ENCODE peak calls at places on chromosomes 16 and 17, in ten cellular contexts. H, J, X, O, E, I, C, D, Z and W are unnamed samples. For H3K36me3, the result is how much of the 10 kb centered on the place peaks cover.

GRCh38 chr17:75909812-75910274 is 5.2 kb upstream of the MRPL38 start:
- DNase-seq in J (no peak), H (no peak), C (peak), I (no peak), E (no peak), Z (peak), D (peak), X (no peak), O (no peak), W (no peak)

GRCh38 chr16:48609453-48610023 is 442 bp downstream of the N4BP1 start:
- DNase-seq in Z (peak), H (peak), X (peak), C (peak), O (peak), D (peak), I (peak), E (no peak), J (peak), W (peak)

GRCh38 chr17:64920419-64921172 is 1.3 kb upstream of the LRRC37A3 start:
- DNase-seq in H (no peak), Z (no peak), J (no peak), X (peak), E (no peak), O (no peak), I (no peak), C (no peak), D (no peak), W (no peak)

GRCh38 chr16:88970539-88971065 is 6.4 kb downstream of the CBFA2T3 start:
- DNase-seq in O (no peak), J (no peak), C (no peak), X (no peak), H (no peak), D (no peak), I (no peak), E (no peak), Z (no peak), W (no peak)

GRCh38 chr16:87829988-87830672 is 39.2 kb downstream of the SLC7A5 start:
- DNase-seq in O (no peak), E (no peak), J (no peak), X (no peak), I (no peak), Z (no peak), D (no peak), C (no peak), H (no peak), W (no peak)

GRCh38 chr16:48720266-48720665 is 110.3 kb upstream of the N4BP1 start:
- DNase-seq in Z (peak), E (no peak), O (no peak), I (no peak), X (no peak), C (peak), D (peak), J (no peak), H (no peak), W (no peak)

GRCh38 chr17:6701719-6702118 is 11.4 kb downstream of the SLC13A5 start:
- DNase-seq in C (peak), H (no peak), D (no peak), I (no peak), O (peak), Z (peak), E (no peak), J (no peak), X (no peak), W (no peak)

GRCh38 chr17:43737722-43738121 is 20.9 kb downstream of the SOST start:
- DNase-seq in C (no peak), E (no peak), O (no peak), I (no peak), Z (no peak), X (no peak), D (no peak), J (no peak), H (no peak), W (no peak)

GRCh38 chr17:82502207-82502606 is 17.3 kb upstream of the FOXK2 start:
- DNase-seq in X (no peak), I (no peak), O (peak), J (no peak), Z (no peak), D (peak), H (no peak), C (no peak), E (no peak), W (no peak)

GRCh38 chr17:60901806-60902205 is 224.2 kb downstream of the BCAS3 start:
- DNase-seq in J (no peak), D (peak), C (no peak), I (no peak), Z (no peak), O (peak), E (no peak), H (no peak), X (no peak), W (no peak)

GRCh38 chr17:71503710-71504471 is 616.9 kb upstream of the SOX9 start:
- DNase-seq in D (no peak), H (no peak), X (no peak), I (no peak), C (no peak), J (no peak), E (no peak), O (peak), Z (no peak), W (no peak)

GRCh38 chr16:23482778-23483177 is 27.5 kb downstream of the GGA2 start:
- DNase-seq in C (no peak), J (no peak), O (no peak), X (no peak), D (no peak), I (peak), Z (no peak), H (no peak), E (no peak), W (no peak)

GRCh38 chr17:78263063-78263735 is 31.8 kb downstream of the TMEM235 start:
- DNase-seq in C (no peak), J (peak), H (no peak), D (no peak), Z (no peak), O (peak), E (no peak), I (no peak), X (peak), W (peak)

GRCh38 chr16:87725596-87726235 is 40.1 kb downstream of the KLHDC4 start:
- DNase-seq in E (no peak), C (peak), X (peak), H (no peak), J (no peak), D (no peak), Z (no peak), I (no peak), O (peak), W (no peak)

GRCh38 chr17:4136373-4136772 is 6.5 kb downstream of the ZZEF1 start:
- DNase-seq in J (peak), H (no peak), O (no peak), E (no peak), D (peak), I (no peak), Z (peak), C (peak), X (no peak), W (peak)

GRCh38 chr16:65377131-65377649 is 255.3 kb upstream of the CDH11 start:
- DNase-seq in H (no peak), D (peak), X (no peak), O (no peak), J (no peak), I (no peak), C (no peak), Z (no peak), E (no peak), W (no peak)

GRCh38 chr17:30232822-30233427 is 2.6 kb downstream of the SLC6A4 start:
- DNase-seq in D (no peak), I (no peak), H (no peak), X (no peak), O (no peak), J (no peak), Z (no peak), E (no peak), C (no peak), W (no peak)

GRCh38 chr17:42253601-42254000 is 22.6 kb downstream of the STAT5B start:
- DNase-seq in H (no peak), J (no peak), Z (no peak), O (no peak), C (no peak), I (no peak), D (no peak), E (no peak), X (no peak), W (no peak)

GRCh38 chr16:87435399-87436224 is 43.5 kb downstream of the MAP1LC3B start:
- DNase-seq in D (peak), I (no peak), C (peak), X (peak), Z (no peak), J (no peak), H (peak), E (no peak), O (peak), W (no peak)

GRCh38 chr17:4733073-4733531 is 1.9 kb downstream of the MED11 start:
- DNase-seq in H (peak), E (no peak), I (no peak), X (no peak), C (no peak), O (no peak), Z (peak), J (no peak), D (no peak), W (no peak)

GRCh38 chr16:12303649-12304048 is 327.1 kb downstream of the SNX29 start:
- DNase-seq in O (peak), J (no peak), I (no peak), D (no peak), H (no peak), Z (peak), C (no peak), X (no peak), E (no peak), W (no peak)

GRCh38 chr17:10360578-10360977 is 12.2 kb downstream of the MYH13 start:
- DNase-seq in O (no peak), H (no peak), Z (no peak), J (no peak), I (no peak), D (no peak), E (no peak), C (no peak), X (no peak), W (no peak)

GRCh38 chr17:10618202-10618635 is 38.9 kb downstream of the MYH3 start:
- DNase-seq in X (peak), Z (peak), D (peak), J (peak), C (peak), I (peak), O (peak), E (no peak), H (peak), W (peak)

GRCh38 chr16:8848939-8849391 is 19.8 kb downstream of the CARHSP1 start:
- DNase-seq in X (peak), E (no peak), I (no peak), D (peak), H (no peak), J (no peak), Z (no peak), O (peak), C (no peak), W (no peak)

GRCh38 chr16:1899641-1900451 is 18.4 kb downstream of the HS3ST6 start:
- DNase-seq in E (no peak), X (no peak), Z (no peak), I (no peak), J (peak), H (no peak), D (peak), O (no peak), C (no peak), W (no peak)

GRCh38 chr16:54034684-54035083 is 251.9 kb downstream of the IRX3 start:
- DNase-seq in I (no peak), Z (no peak), E (no peak), D (no peak), H (no peak), O (peak), X (no peak), J (no peak), C (no peak), W (no peak)

GRCh38 chr16:79336437-79337229 is 263.9 kb downstream of the MAF start:
- DNase-seq in D (no peak), I (no peak), X (peak), H (no peak), J (no peak), O (no peak), E (no peak), C (no peak), Z (no peak), W (no peak)

GRCh38 chr17:17926840-17927449 is 45.3 kb downstream of the TOM1L2 start:
- DNase-seq in E (no peak), I (no peak), H (no peak), C (peak), D (no peak), O (no peak), X (no peak), J (no peak), Z (no peak), W (no peak)

GRCh38 chr17:333626-334396 is 18.8 kb downstream of the RPH3AL start:
- DNase-seq in Z (peak), C (peak), O (peak), X (peak), I (no peak), J (peak), E (no peak), D (no peak), H (peak), W (peak)

GRCh38 chr17:75875940-75876189 is 2.5 kb downstream of the TRIM47 start:
- DNase-seq in Z (peak), I (no peak), H (peak), X (no peak), O (no peak), D (no peak), J (no peak), E (no peak), C (no peak), W (no peak)

GRCh38 chr16:53732296-53732929 is 28.5 kb downstream of the FTO start:
- DNase-seq in H (no peak), Z (no peak), E (no peak), C (no peak), O (peak), I (no peak), D (no peak), J (peak), X (no peak), W (no peak)

GRCh38 chr17:66541461-66542182 is 239.2 kb downstream of the PRKCA start:
- DNase-seq in D (peak), Z (peak), C (no peak), H (no peak), J (no peak), O (peak), X (peak), E (peak), I (no peak), W (no peak)

GRCh38 chr16:1527836-1528811 is 5.3 kb upstream of the TMEM204 start:
- DNase-seq in D (no peak), O (peak), E (no peak), Z (peak), C (peak), I (no peak), J (no peak), X (no peak), H (no peak), W (peak)

GRCh38 chr17:82400830-82401229 is 17.3 kb upstream of the HEXD start:
- DNase-seq in C (no peak), H (peak), X (no peak), Z (no peak), O (no peak), D (no peak), E (no peak), J (peak), I (peak), W (peak)

DNA sequence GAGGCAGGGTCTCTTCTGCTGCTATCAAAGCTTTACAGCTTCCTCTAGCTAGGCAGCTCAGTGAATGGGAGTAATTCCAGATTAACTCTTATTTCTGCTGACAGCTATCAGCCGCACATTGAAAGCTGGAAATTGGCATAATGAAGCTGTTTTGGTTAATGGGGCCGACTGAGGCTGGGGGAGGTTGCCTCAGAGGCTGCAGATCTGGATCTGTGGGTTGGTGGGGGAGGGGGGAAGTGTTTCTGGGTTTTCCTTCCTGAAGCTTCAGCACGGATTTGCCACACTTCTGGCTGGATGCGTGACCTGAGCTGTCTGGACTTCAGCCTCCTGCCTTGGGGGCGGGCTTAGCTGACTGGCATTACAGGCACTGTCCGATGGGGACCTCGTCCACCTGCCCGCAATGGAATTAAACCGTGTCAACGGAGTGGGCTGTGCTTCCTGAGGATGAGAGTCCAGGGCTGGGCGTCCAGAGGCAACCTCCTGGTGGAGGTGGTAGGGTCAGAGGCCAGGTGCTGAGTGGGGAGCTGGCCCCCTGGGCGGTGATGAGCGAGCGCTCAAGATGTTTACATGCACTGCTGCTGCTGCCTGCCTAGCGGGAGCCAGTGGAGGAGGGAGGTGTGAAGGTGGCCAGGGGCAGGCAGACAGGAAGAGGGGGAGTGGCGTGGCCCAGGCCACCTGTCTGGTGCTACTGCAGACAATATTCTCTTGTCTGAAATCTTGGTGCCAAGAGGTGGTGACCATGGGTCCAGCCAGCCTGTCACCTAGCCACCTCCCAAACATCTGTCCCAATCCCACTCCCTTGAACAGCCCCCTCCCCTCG is 6.7 kb upstream of the ABCC3 start:
- DNase-seq in D (no peak), J (peak), O (peak), Z (no peak), I (no peak), H (no peak), E (no peak), C (peak), X (peak), W (no peak)
- H3K4me3 ChIP-seq in D (no peak), J (no peak), O (no peak), Z (no peak), I (no peak), H (no peak), E (no peak), C (no peak), X (no peak), W (no peak)

GRCh38 chr16:55561319-55561848 is 5.1 kb upstream of the CAPNS2 start:
- DNase-seq in E (no peak), O (no peak), Z (no peak), C (no peak), I (no peak), J (no peak), H (no peak), X (no peak), D (no peak), W (no peak)
- H3K36me3 ChIP-seq in E (under half), O (under half), Z (under half), C (under half), I (under half), J (under half), H (under half), X (under half), D (under half), W (under half)

GRCh38 chr17:47208744-47209488 is at the start of gene MYL4:
- DNase-seq in I (no peak), Z (no peak), E (no peak), O (peak), X (peak), H (no peak), D (no peak), J (no peak), C (peak), W (no peak)
- H3K27ac ChIP-seq in I (no peak), Z (no peak), E (no peak), O (peak), X (no peak), H (no peak), D (no peak), J (no peak), C (peak), W (peak)

GRCh38 chr17:72618018-72618509 is 474.4 kb downstream of the SLC39A11 start:
- DNase-seq in D (no peak), C (no peak), J (peak), E (no peak), X (no peak), I (peak), H (no peak), O (peak), Z (peak), W (no peak)

GRCh38 chr17:72615627-72615991 is 476.9 kb downstream of the SLC39A11 start:
- DNase-seq in Z (no peak), J (no peak), E (no peak), X (no peak), C (no peak), H (no peak), O (no peak), I (no peak), D (no peak), W (no peak)

GRCh38 chr17:72616457-72616856 is 476.0 kb downstream of the SLC39A11 start:
- DNase-seq in Z (no peak), E (no peak), O (no peak), D (no peak), J (no peak), I (no peak), C (no peak), H (no peak), X (no peak), W (no peak)

GRCh38 chr17:72614871-72615626 is 477.4 kb downstream of the SLC39A11 start:
- DNase-seq in D (peak), Z (peak), H (no peak), X (peak), O (peak), C (no peak), I (no peak), E (no peak), J (peak), W (no peak)

DNA sequence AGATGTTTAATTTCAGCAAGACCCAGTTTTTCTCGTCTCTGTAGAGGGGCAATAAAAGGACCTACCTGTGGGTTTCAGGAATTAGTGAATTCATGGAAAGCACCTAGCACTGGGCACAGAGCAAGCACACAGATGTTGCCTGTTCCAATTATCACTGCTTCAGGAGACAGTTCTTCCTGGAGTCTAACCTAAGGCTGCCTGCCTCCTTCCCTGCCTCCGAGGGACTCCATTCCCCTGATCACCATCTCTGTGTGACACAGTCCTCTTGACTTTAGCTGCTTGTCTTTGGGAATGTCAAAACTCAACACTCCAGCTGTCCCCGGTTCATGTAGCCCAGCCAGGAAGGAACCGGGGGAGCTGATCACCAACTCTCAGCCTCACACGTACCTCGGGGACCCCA is 474.9 kb downstream of the SLC39A11 start:
- DNase-seq in Z (no peak), C (no peak), O (no peak), E (no peak), X (no peak), H (no peak), D (no peak), J (no peak), I (no peak), W (no peak)
- H3K4me3 ChIP-seq in Z (no peak), C (no peak), O (no peak), E (no peak), X (no peak), H (no peak), D (no peak), J (no peak), I (peak), W (no peak)

GRCh38 chr17:74804683-74805082 is 28.5 kb upstream of the NAT9 start:
- DNase-seq in Z (no peak), D (no peak), E (no peak), X (no peak), I (no peak), H (no peak), C (no peak), J (no peak), O (no peak), W (no peak)
- H3K36me3 ChIP-seq in Z (under half), D (under half), E (under half), X (half or more), I (under half), H (under half), C (under half), J (half or more), O (under half), W (under half)

GRCh38 chr17:32763855-32764439 is 113.0 kb downstream of the MYO1D start:
- DNase-seq in E (no peak), J (no peak), C (no peak), O (no peak), X (no peak), D (no peak), I (no peak), Z (no peak), H (no peak), W (no peak)
- H3K27ac ChIP-seq in E (no peak), J (no peak), C (no peak), O (no peak), X (no peak), D (no peak), I (no peak), Z (no peak), H (no peak), W (no peak)

GRCh38 chr17:39606434-39607056 is 1.2 kb downstream of the NEUROD2 start:
- DNase-seq in Z (no peak), X (no peak), J (no peak), D (no peak), E (no peak), O (no peak), I (no peak), H (no peak), C (no peak), W (no peak)

GRCh38 chr17:39608601-39609000 is 881 bp upstream of the NEUROD2 start:
- DNase-seq in H (no peak), I (no peak), C (no peak), D (no peak), X (no peak), Z (no peak), J (no peak), O (no peak), E (no peak), W (no peak)

GRCh38 chr17:39608142-39608541 is 422 bp upstream of the NEUROD2 start:
- DNase-seq in J (no peak), I (no peak), O (no peak), Z (no peak), D (no peak), E (no peak), H (no peak), C (no peak), X (no peak), W (no peak)

GRCh38 chr17:39607057-39607850 is 466 bp downstream of the NEUROD2 start:
- DNase-seq in J (no peak), E (no peak), Z (no peak), X (no peak), C (no peak), O (no peak), I (no peak), H (no peak), D (no peak), W (no peak)

DNA sequence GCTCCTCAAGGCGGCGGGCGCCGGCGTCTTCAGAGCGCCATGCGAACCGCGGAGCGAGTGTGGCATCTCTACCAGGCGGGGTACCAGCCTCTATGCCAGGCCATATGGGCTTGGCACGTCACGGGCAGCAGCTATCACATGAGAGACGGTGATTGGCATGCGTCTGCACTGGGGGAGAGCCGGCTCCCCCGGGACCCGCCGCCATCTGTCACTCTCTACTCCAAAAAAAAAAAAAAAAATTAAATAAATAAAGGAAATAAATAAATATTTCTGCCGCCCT is at the start of gene NEUROD2:
- DNase-seq in O (no peak), E (no peak), Z (no peak), J (no peak), X (no peak), C (no peak), D (no peak), I (no peak), H (no peak), W (no peak)
- H3K4me3 ChIP-seq in O (no peak), E (no peak), Z (no peak), J (peak), X (no peak), C (no peak), D (no peak), I (no peak), H (peak), W (peak)